ENCODE peak calls at places on chromosome 20, in five cellular contexts. B is Peyer's patch, H is Karpas-422, C is MM.1S, S is AG04450. X is an unnamed sample.

GRCh38 chr20:10708342-10709185 is 34.8 kb upstream of the JAG1 start:
- DNase-seq in B (no peak), H (no peak), C (no peak), S (peak), X (no peak)

GRCh38 chr20:58712116-58712822 is 19.7 kb downstream of the NPEPL1 start:
- DNase-seq in B (no peak), H (no peak), C (no peak), S (no peak), X (no peak)

GRCh38 chr20:62134735-62135231 is 8.4 kb downstream of the PSMA7 start:
- DNase-seq in B (no peak), H (no peak), C (no peak), S (no peak), X (no peak)

GRCh38 chr20:62269871-62270270 is 31.6 kb downstream of the OSBPL2 start:
- DNase-seq in B (no peak), H (no peak), C (no peak), S (no peak), X (no peak)

GRCh38 chr20:37529968-37530600 is 2.4 kb upstream of the BLCAP start:
- DNase-seq in B (no peak), H (no peak), C (no peak), S (no peak), X (no peak)

GRCh38 chr20:57938158-57939108 is 228.6 kb upstream of the PMEPA1 start:
- DNase-seq in B (no peak), H (no peak), C (no peak), S (no peak), X (no peak)

GRCh38 chr20:57985278-57985677 is 243.2 kb downstream of the ANKRD60 start:
- DNase-seq in B (no peak), H (no peak), C (no peak), S (no peak), X (peak)

GRCh38 chr20:15176929-15177328 is 839.5 kb upstream of the FLRT3 start:
- DNase-seq in B (no peak), H (no peak), C (no peak), S (no peak), X (no peak)

GRCh38 chr20:33811763-33812672 is 870 bp downstream of the CHMP4B start:
- DNase-seq in B (peak), H (peak), C (peak), S (peak), X (peak)
- H3K27ac ChIP-seq in B (peak), H (peak), C (peak), S (peak), X (peak)

GRCh38 chr20:41365785-41366545 is 653 bp downstream of the EMILIN3 start:
- DNase-seq in B (no peak), H (no peak), C (no peak), S (no peak), X (no peak)
- H3K4me3 ChIP-seq in B (peak), H (no peak), C (no peak), S (peak), X (peak)

GRCh38 chr20:50913976-50914375 is 17.3 kb downstream of the ADNP start:
- DNase-seq in B (no peak), H (no peak), C (no peak), S (peak), X (no peak)
- H3K27ac ChIP-seq in B (no peak), H (peak), C (no peak), S (no peak), X (no peak)

DNA sequence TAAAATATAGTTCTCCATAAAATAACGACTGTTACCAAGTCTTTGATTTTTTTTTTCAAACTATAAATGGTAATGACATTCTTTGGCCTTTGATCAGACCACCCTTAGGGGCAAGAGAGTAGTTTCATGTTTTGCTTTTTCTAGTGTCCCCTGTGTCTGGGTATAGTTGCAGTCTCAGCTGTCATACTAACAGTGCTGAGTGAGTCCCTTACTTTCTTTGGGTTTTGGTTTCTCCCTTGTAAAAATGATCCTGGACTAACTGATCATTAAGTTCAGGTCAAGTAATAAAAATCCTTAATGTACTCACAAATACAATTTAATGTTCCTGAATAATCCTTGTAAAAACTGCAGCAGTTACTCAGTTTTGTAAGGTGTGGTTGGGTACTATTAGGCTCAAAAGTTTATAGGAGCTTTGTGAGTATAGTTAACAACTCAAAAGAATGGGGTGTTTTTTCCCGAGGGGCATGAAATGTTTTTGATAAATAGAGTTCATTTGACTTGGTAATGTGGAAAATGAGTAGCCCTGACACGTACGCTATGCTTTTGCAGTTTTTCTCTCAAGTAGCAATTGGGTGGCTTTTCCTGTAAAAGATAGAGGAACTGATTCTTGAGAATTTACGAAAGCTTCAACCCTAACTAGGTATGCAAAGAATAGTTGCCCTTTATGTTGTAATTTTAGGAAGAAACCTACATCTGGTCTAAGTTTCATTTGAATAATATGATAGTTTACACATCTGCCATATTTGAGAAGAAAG is 6.2 kb downstream of the PTPN1 start:
- DNase-seq in B (no peak), H (peak), C (no peak), S (no peak), X (no peak)
- H3K4me3 ChIP-seq in B (no peak), H (no peak), C (no peak), S (no peak), X (no peak)

GRCh38 chr20:4369798-4370124 is 351.9 kb upstream of the PRND start:
- DNase-seq in B (no peak), H (no peak), C (no peak), S (no peak), X (no peak)

GRCh38 chr20:4371623-4372246 is 350.0 kb upstream of the PRND start:
- DNase-seq in B (no peak), H (no peak), C (no peak), S (no peak), X (no peak)

GRCh38 chr20:4369119-4369797 is 352.5 kb upstream of the PRND start:
- DNase-seq in B (no peak), H (no peak), C (no peak), S (no peak), X (no peak)

GRCh38 chr20:4373454-4373853 is 348.3 kb upstream of the PRND start:
- DNase-seq in B (no peak), H (no peak), C (no peak), S (no peak), X (no peak)

DNA sequence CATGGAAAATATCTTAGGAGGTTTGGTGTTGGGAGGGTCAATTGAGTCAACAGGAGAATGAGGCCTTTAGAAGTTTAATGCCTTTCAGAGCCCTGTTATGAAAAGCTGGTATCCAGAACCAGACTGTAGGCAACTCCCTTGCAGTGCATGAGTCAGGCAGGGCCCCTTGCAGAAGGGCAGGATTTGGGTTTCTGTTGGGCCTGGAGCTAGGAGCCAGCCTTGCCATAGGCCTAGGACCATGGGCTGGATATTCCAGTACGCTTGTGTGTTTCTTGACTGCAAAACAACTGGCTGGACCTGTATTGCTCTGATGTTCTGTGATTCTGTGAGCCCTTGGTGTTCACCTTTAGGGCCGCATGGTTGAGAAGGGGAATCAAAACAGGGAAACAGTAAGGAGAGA is 350.9 kb upstream of the PRND start:
- DNase-seq in B (no peak), H (no peak), C (no peak), S (no peak), X (no peak)
- H3K27ac ChIP-seq in B (no peak), H (no peak), C (no peak), S (no peak), X (no peak)

GRCh38 chr20:39283464-39283863 is 321.3 kb downstream of the DHX35 start:
- DNase-seq in B (no peak), H (no peak), C (no peak), S (no peak), X (no peak)

GRCh38 chr20:39277185-39277584 is 315.0 kb downstream of the DHX35 start:
- DNase-seq in B (no peak), H (no peak), C (no peak), S (no peak), X (no peak)

GRCh38 chr20:39280875-39281274 is 318.7 kb downstream of the DHX35 start:
- DNase-seq in B (no peak), H (no peak), C (no peak), S (no peak), X (no peak)

DNA sequence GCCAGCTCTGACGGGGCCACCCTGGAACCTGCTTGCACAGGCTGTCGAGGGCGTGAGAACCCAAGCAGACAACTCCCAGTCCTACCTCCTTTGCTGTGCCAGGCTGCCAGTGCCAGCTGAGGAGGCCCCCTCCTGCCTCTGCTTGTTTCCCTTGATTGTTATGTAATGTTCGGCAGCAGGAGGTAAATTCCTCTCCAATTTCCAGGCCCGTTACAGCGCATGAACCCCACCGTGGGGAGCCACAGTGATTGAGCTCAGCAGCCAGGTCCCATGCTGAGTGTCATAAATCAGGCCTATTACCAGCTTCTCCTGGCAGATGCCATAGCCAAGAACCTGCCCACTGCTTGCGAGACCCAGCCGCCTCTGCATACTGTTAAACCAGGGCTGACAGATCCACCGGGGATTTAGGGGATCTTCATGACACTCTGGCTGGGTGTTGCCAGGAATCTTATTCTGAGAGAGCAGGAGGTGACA is 320.5 kb downstream of the DHX35 start:
- DNase-seq in B (no peak), H (no peak), C (no peak), S (no peak), X (no peak)
- H3K4me3 ChIP-seq in B (no peak), H (no peak), C (no peak), S (no peak), X (no peak)